ENCODE peak calls at places on chromosomes 6 and 20, in five cellular contexts. V is H1, O is A549, Q is GM12878, W is K562. M is an unnamed sample.

GRCh38 chr6:30494275-30494990 is 5.1 kb downstream of the HLA-E start:
- DNase-seq in V (no peak), O (no peak), Q (no peak), W (no peak), M (no peak)

GRCh38 chr6:8549381-8549780 is 114.0 kb upstream of the SLC35B3 start:
- DNase-seq in V (no peak), O (no peak), Q (no peak), W (no peak), M (no peak)

GRCh38 chr20:37920679-37921322 is 17.9 kb downstream of the VSTM2L start:
- DNase-seq in V (no peak), O (no peak), Q (no peak), W (no peak), M (no peak)

GRCh38 chr6:3722211-3722621 is 29.3 kb downstream of the PXDC1 start:
- DNase-seq in V (no peak), O (no peak), Q (no peak), W (no peak), M (no peak)

GRCh38 chr6:33443025-33443424 is 11.4 kb upstream of the ZBTB9 start:
- DNase-seq in V (no peak), O (no peak), Q (no peak), W (no peak), M (no peak)

GRCh38 chr6:149082320-149082719 is 235.2 kb upstream of the TAB2 start:
- DNase-seq in V (peak), O (peak), Q (no peak), W (peak), M (peak)

GRCh38 chr6:40340196-40340595 is 247.0 kb downstream of the LRFN2 start:
- DNase-seq in V (no peak), O (no peak), Q (no peak), W (no peak), M (no peak)

GRCh38 chr20:257419-257818 is at the start of gene DEFB132:
- DNase-seq in V (no peak), O (no peak), Q (no peak), W (no peak), M (no peak)

GRCh38 chr6:132867055-132867454 is 52.7 kb downstream of the RPS12 start:
- DNase-seq in V (no peak), O (no peak), Q (no peak), W (no peak), M (no peak)

GRCh38 chr20:51467971-51468626 is 74.4 kb downstream of the NFATC2 start:
- DNase-seq in V (no peak), O (no peak), Q (no peak), W (no peak), M (no peak)

GRCh38 chr6:128032047-128032446 is 131.2 kb upstream of the THEMIS start:
- DNase-seq in V (no peak), O (no peak), Q (no peak), W (no peak), M (no peak)

GRCh38 chr20:37389844-37390275 is 43.9 kb downstream of the SRC start:
- DNase-seq in V (no peak), O (peak), Q (no peak), W (no peak), M (no peak)

GRCh38 chr6:81051952-81052351 is 700.5 kb downstream of the TENT5A start:
- DNase-seq in V (peak), O (no peak), Q (no peak), W (no peak), M (no peak)

GRCh38 chr6:28167068-28167467 is 25.4 kb downstream of the ZKSCAN8 start:
- DNase-seq in V (no peak), O (no peak), Q (no peak), W (no peak), M (no peak)

GRCh38 chr6:41373367-41373918 is 38.0 kb downstream of the NCR2 start:
- DNase-seq in V (peak), O (no peak), Q (no peak), W (no peak), M (no peak)

GRCh38 chr20:29326376-29327070 is 1930.9 kb upstream of the DEFB115 start:
- DNase-seq in V (no peak), O (no peak), Q (no peak), W (no peak), M (no peak)

GRCh38 chr6:157840776-157841175 is 17.7 kb downstream of the SNX9 start:
- DNase-seq in V (no peak), O (peak), Q (no peak), W (peak), M (no peak)

GRCh38 chr6:56814308-56814707 is 140.6 kb upstream of the BEND6 start:
- DNase-seq in V (no peak), O (no peak), Q (peak), W (no peak), M (no peak)

GRCh38 chr6:44480097-44480539 is 92.6 kb downstream of the CDC5L start:
- DNase-seq in V (no peak), O (no peak), Q (no peak), W (no peak), M (no peak)

GRCh38 chr6:100633096-100633766 is 168.5 kb upstream of the SIM1 start:
- DNase-seq in V (no peak), O (peak), Q (no peak), W (peak), M (peak)
- TF ChIP-seq KDM1A in V (no peak), O (no peak), Q (no peak), W (no peak), M (no peak)

DNA sequence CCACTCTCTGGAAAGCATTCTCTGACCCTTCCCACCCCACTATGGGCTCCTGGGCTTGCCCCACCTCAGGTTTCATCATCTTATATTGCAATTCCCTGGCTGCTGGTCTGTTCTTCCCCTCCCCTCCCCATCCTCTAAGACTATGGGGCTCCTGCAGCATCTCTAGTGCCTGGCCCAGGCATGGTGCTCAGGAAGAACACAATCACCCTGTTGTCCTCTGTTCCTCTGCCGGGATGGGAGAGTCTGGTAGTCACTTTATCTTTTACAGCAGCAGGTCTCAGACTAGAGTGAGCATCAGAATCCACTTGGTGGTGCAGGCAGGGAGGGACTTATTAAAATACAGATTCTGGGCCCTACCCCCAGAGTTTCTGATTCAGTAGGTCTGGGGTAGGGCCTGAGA is 5.0 kb upstream of the LPIN3 start:
- DNase-seq in V (no peak), O (no peak), Q (no peak), W (no peak), M (no peak)
- TF ChIP-seq KDM1A in V (no peak), O (no peak), Q (no peak), W (no peak), M (no peak)

GRCh38 chr20:12723811-12724210 is 285.0 kb upstream of the SPTLC3 start:
- DNase-seq in V (no peak), O (no peak), Q (no peak), W (no peak), M (no peak)

GRCh38 chr20:12722096-12722495 is 286.7 kb upstream of the SPTLC3 start:
- DNase-seq in V (no peak), O (no peak), Q (no peak), W (no peak), M (no peak)

DNA sequence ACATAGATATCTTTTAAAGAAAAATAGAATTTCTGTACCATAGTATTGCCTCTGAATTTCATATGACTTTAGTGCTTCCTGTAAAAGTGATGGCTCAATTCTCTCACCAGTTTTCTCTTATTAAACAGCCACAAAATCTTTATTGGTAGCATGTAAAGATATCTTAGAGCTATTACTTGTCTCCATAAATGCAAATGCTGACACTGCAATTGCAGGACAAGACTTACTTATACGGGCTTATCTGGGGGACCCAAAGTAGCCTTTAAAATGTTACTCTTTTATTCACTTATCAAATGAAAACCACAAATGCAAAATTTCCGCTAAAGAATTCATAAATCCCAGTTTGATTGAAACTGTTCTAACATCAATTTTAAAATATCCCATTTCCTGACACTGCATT is 287.1 kb upstream of the SPTLC3 start:
- DNase-seq in V (no peak), O (no peak), Q (no peak), W (no peak), M (no peak)
- TF ChIP-seq KDM1A in V (no peak), O (no peak), Q (no peak), W (no peak), M (no peak)

GRCh38 chr20:9510926-9511325 is 3.5 kb upstream of the LAMP5 start:
- DNase-seq in V (no peak), O (no peak), Q (peak), W (no peak), M (no peak)
- TF ChIP-seq KDM1A in V (no peak), O (no peak), Q (no peak), W (no peak), M (no peak)

GRCh38 chr6:26033132-26033941 is 53.9 kb upstream of the HFE start:
- DNase-seq in V (peak), O (peak), Q (peak), W (peak), M (peak)
- TF ChIP-seq KDM1A in V (no peak), O (no peak), Q (no peak), W (no peak), M (no peak)

GRCh38 chr6:126821706-126822105 is 296.8 kb upstream of the RSPO3 start:
- DNase-seq in V (no peak), O (no peak), Q (no peak), W (no peak), M (no peak)

GRCh38 chr6:126824815-126825214 is 293.7 kb upstream of the RSPO3 start:
- DNase-seq in V (no peak), O (no peak), Q (no peak), W (no peak), M (no peak)

GRCh38 chr6:126824226-126824625 is 294.2 kb upstream of the RSPO3 start:
- DNase-seq in V (no peak), O (no peak), Q (no peak), W (no peak), M (no peak)

GRCh38 chr6:126831461-126831860 is 287.0 kb upstream of the RSPO3 start:
- DNase-seq in V (no peak), O (no peak), Q (no peak), W (no peak), M (no peak)

GRCh38 chr6:126826315-126826714 is 292.2 kb upstream of the RSPO3 start:
- DNase-seq in V (no peak), O (no peak), Q (no peak), W (no peak), M (no peak)
- TF ChIP-seq KDM1A in V (no peak), O (no peak), Q (no peak), W (no peak), M (no peak)

GRCh38 chr6:154592199-154592860 is 81.8 kb upstream of the CNKSR3 start:
- DNase-seq in V (no peak), O (no peak), Q (no peak), W (peak), M (no peak)
- TF ChIP-seq KDM1A in V (no peak), O (no peak), Q (no peak), W (no peak), M (no peak)

M was measured in HepG2.